ENCODE peak calls at places on chromosomes 7 and 10, in four cellular contexts. O, Q, K and W are unnamed samples. For H3K79me2, the result is how much of the 10 kb centered on the place peaks cover.

GRCh38 chr7:280461-280860 is 9.5 kb upstream of the FOXL3 start:
- DNase-seq in O (no peak), Q (no peak), K (no peak), W (no peak)

GRCh38 chr7:29607889-29608288 is 44.3 kb downstream of the PRR15 start:
- DNase-seq in O (peak), Q (peak), K (no peak), W (no peak)

GRCh38 chr7:41107330-41107937 is 595.5 kb downstream of the INHBA start:
- DNase-seq in O (no peak), Q (peak), K (no peak), W (no peak)

GRCh38 chr10:127880557-127880956 is 12.2 kb downstream of the CLRN3 start:
- DNase-seq in O (no peak), Q (no peak), K (no peak), W (peak)

GRCh38 chr10:14052926-14053325 is 277.8 kb downstream of the FRMD4A start:
- DNase-seq in O (no peak), Q (no peak), K (no peak), W (no peak)

GRCh38 chr10:117166420-117167345 is 28.6 kb upstream of the VAX1 start:
- DNase-seq in O (no peak), Q (peak), K (peak), W (no peak)

GRCh38 chr10:124596116-124596785 is 134.6 kb downstream of the LHPP start:
- DNase-seq in O (no peak), Q (no peak), K (no peak), W (no peak)

GRCh38 chr10:104028146-104028545 is 57.5 kb downstream of the COL17A1 start:
- DNase-seq in O (peak), Q (peak), K (peak), W (no peak)

GRCh38 chr7:74083928-74084721 is 521 bp downstream of the LIMK1 start:
- DNase-seq in O (peak), Q (peak), K (peak), W (peak)

GRCh38 chr7:134993877-134994456 is 7.7 kb downstream of the AGBL3 start:
- DNase-seq in O (no peak), Q (no peak), K (no peak), W (no peak)
- H3K27ac ChIP-seq in O (no peak), Q (no peak), K (no peak), W (no peak)

GRCh38 chr10:12191715-12192114 is 4.0 kb downstream of the NUDT5 start:
- DNase-seq in O (peak), Q (peak), K (no peak), W (no peak)

GRCh38 chr10:12194752-12195271 is 879 bp downstream of the NUDT5 start:
- DNase-seq in O (peak), Q (peak), K (no peak), W (peak)

GRCh38 chr10:12195281-12195602 is 449 bp downstream of the NUDT5 start:
- DNase-seq in O (no peak), Q (no peak), K (no peak), W (no peak)

GRCh38 chr10:12195603-12196506 is at the start of the genes CDC123 and NUDT5:
- DNase-seq in O (peak), Q (peak), K (peak), W (peak)

GRCh38 chr10:12193193-12193592 is 2.5 kb downstream of the NUDT5 start:
- DNase-seq in O (peak), Q (peak), K (no peak), W (no peak)
- H3K79me2 ChIP-seq in O (half or more), Q (half or more), K (under half), W (half or more)

DNA sequence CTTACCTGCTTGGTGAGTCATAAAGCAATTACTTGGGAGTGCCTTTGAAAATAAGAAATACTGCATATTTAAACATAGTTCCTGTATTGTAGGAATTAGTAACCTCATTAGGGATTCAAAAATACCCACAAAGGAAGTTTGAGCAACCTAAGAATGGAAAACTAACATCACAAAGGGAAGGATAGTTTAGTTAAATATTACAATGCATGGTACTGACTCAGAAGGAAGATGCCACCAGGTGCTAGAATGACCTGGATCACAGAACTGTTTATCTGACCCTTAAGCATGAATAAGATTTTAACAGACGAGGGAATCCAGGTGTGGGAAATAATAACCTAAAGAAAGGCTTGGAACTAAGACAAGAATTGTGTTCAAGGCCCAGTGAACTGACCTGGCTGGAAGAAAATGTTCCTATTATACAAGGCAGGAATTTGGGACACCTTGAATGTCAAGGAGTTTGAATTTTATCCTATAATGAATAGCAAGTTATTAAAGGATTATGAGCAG is 106.4 kb downstream of the GSAP start:
- DNase-seq in O (no peak), Q (no peak), K (no peak), W (no peak)
- H3K27ac ChIP-seq in O (no peak), Q (no peak), K (no peak), W (no peak)

DNA sequence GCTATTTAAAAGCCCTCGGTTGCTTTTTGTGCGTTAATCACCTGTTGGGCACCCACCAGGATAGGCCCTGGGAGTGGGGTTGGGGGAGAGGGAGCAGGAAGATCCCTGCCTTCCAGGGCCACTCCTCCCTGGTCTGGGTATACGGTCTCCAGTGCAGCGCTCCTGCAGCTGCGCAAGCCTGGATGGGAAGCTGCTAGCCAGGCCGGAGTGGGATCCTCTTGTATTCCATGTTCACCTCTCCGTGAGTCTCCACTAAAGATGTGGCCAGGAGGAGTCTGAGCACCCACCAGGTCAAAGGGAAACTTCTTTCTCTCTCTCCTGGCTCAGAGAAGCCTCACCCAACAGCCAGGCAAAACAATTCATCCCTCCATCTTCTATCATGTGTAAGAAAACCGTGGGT is 78.8 kb upstream of the ANLN start:
- DNase-seq in O (no peak), Q (no peak), K (no peak), W (no peak)
- H3K79me2 ChIP-seq in O (under half), Q (under half), K (under half), W (under half)

DNA sequence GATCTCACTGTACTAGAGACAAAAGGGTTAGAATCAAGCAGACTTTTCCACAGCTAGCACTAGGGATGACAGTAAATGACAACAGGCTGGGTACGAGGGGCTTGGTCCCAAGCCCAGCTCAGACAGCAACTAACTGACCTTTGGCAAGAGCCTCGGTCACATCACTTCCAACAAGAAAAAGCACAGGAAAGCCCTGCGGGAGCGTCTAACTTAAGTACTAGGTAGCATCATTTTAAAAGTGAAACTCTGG is 22.8 kb downstream of the CALML3 start:
- DNase-seq in O (peak), Q (peak), K (no peak), W (no peak)
- H3K27ac ChIP-seq in O (peak), Q (peak), K (no peak), W (no peak)